ENCODE peak calls at places on chromosomes 7 and 10, in four cellular contexts. V is sigmoid colon, G is HCT116, W is H1. M is an unnamed sample.

GRCh38 chr10:132375795-132376297 is 21.2 kb upstream of the PWWP2B start:
- DNase-seq in V (peak; percentile 40), G (no peak), W (no peak), M (no peak)

GRCh38 chr10:108204528-108205313 is 1040.2 kb upstream of the SORCS1 start:
- DNase-seq in V (no peak), G (no peak), W (peak; percentile 31), M (no peak)

GRCh38 chr7:21617916-21618390 is 75.1 kb downstream of the DNAH11 start:
- DNase-seq in V (peak; percentile 85), G (no peak), W (no peak), M (no peak)

GRCh38 chr7:101197991-101198390 is 2.8 kb downstream of the MOGAT3 start:
- DNase-seq in V (no peak), G (no peak), W (no peak), M (no peak)

GRCh38 chr10:117004238-117004626 is 755 bp downstream of the SHTN1 start:
- DNase-seq in V (no peak), G (no peak), W (no peak), M (no peak)

GRCh38 chr7:27225005-27225934 is 17.3 kb upstream of the EVX1 start:
- DNase-seq in V (peak; percentile 54), G (no peak), W (no peak), M (no peak)

GRCh38 chr10:128835361-128835760 is 631.7 kb upstream of the MGMT start:
- DNase-seq in V (no peak), G (no peak), W (no peak), M (no peak)

GRCh38 chr7:148607151-148607661 is 16.6 kb downstream of the C7orf33 start:
- DNase-seq in V (no peak), G (no peak), W (no peak), M (no peak)

GRCh38 chr10:72954596-72955569 is at the start of gene PLA2G12B:
- DNase-seq in V (no peak), G (no peak), W (no peak), M (no peak)

GRCh38 chr10:52639652-52640051 is 132.9 kb downstream of the MBL2 start:
- DNase-seq in V (no peak), G (no peak), W (no peak), M (no peak)

GRCh38 chr10:46255696-46256355 is 31.0 kb upstream of the ANTXRL start:
- DNase-seq in V (peak; percentile 75), G (peak; percentile 54), W (peak; percentile 62), M (peak; percentile 38)

GRCh38 chr10:29734980-29735627 is 100.3 kb upstream of the SVIL start:
- DNase-seq in V (peak; percentile 84), G (no peak), W (no peak), M (peak; percentile 23)

GRCh38 chr10:27736396-27736795 is 9.2 kb downstream of the MKX start:
- DNase-seq in V (no peak), G (no peak), W (no peak), M (no peak)

GRCh38 chr7:43612128-43612527 is 29.2 kb downstream of the STK17A start:
- DNase-seq in V (no peak), G (no peak), W (no peak), M (no peak)

GRCh38 chr10:113665806-113666354 is 2.0 kb upstream of the NRAP start:
- DNase-seq in V (no peak), G (no peak), W (no peak), M (no peak)

GRCh38 chr10:31926765-31927596 is 1.6 kb downstream of the ARHGAP12 start:
- DNase-seq in V (no peak), G (no peak), W (no peak), M (no peak)

GRCh38 chr7:94129443-94130140 is 125.4 kb upstream of the BET1 start:
- DNase-seq in V (no peak), G (no peak), W (no peak), M (no peak)

GRCh38 chr7:30634193-30634626 is 39.5 kb downstream of the GARS1 start:
- DNase-seq in V (no peak), G (no peak), W (no peak), M (no peak)

DNA sequence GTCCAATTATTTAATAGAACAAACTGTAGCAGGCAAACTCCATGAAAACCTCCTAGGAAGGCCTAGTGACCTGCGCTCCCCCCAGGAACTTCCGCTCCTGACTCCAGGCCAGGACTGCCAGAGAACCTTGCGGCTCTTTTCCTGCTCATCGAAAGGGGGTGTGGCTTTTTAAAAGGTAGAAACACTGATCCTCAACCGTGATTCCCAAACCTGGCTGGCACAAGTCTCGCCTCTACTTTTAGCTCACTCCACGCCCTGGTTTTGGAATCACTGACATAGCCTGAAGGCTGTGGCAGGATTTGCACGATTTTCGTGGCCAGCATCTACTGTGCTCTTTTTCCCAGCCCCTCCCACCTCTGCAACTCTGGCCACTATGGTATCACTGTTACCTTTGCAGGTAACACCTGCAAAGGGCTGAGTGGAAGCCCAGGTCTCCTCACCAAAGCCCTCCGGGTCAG is 43.3 kb downstream of the MYOF start:
- DNase-seq in V (no peak), G (peak; percentile 82), W (no peak), M (no peak)
- TF ChIP-seq POLR2AphosphoS5 in V (no peak), G (peak; percentile 85), W (peak; percentile 59), M (no peak)

GRCh38 chr7:106283501-106283830 is 1.3 kb downstream of the NAMPT start:
- DNase-seq in V (no peak), G (no peak), W (no peak), M (no peak)

GRCh38 chr7:106285801-106286492 is 1.2 kb upstream of the NAMPT start:
- DNase-seq in V (no peak), G (no peak), W (no peak), M (peak; percentile 25)

GRCh38 chr7:106284516-106285050 is at the start of gene NAMPT:
- DNase-seq in V (peak; percentile 82), G (no peak), W (no peak), M (no peak)

GRCh38 chr7:106283831-106284515 is 810 bp downstream of the NAMPT start:
- DNase-seq in V (peak; percentile 82), G (no peak), W (no peak), M (no peak)

GRCh38 chr7:106285051-106285800 is 443 bp upstream of the NAMPT start:
- DNase-seq in V (peak; percentile 99), G (peak; percentile 96), W (peak; percentile 95), M (peak; percentile 78)
- TF ChIP-seq POLR2A in V (peak; percentile 56), G (peak; percentile 70), W (peak; percentile 68), M (no peak)

GRCh38 chr7:111561659-111561908 is 708 bp downstream of the IMMP2L start:
- DNase-seq in V (no peak), G (no peak), W (no peak), M (no peak)

GRCh38 chr7:111559665-111560064 is 2.6 kb downstream of the IMMP2L start:
- DNase-seq in V (no peak), G (no peak), W (no peak), M (no peak)

GRCh38 chr7:111564078-111564477 is 1.8 kb upstream of the IMMP2L start:
- DNase-seq in V (no peak), G (no peak), W (no peak), M (no peak)

GRCh38 chr7:111560773-111561658 is 1.3 kb downstream of the IMMP2L start:
- DNase-seq in V (no peak), G (no peak), W (no peak), M (no peak)

DNA sequence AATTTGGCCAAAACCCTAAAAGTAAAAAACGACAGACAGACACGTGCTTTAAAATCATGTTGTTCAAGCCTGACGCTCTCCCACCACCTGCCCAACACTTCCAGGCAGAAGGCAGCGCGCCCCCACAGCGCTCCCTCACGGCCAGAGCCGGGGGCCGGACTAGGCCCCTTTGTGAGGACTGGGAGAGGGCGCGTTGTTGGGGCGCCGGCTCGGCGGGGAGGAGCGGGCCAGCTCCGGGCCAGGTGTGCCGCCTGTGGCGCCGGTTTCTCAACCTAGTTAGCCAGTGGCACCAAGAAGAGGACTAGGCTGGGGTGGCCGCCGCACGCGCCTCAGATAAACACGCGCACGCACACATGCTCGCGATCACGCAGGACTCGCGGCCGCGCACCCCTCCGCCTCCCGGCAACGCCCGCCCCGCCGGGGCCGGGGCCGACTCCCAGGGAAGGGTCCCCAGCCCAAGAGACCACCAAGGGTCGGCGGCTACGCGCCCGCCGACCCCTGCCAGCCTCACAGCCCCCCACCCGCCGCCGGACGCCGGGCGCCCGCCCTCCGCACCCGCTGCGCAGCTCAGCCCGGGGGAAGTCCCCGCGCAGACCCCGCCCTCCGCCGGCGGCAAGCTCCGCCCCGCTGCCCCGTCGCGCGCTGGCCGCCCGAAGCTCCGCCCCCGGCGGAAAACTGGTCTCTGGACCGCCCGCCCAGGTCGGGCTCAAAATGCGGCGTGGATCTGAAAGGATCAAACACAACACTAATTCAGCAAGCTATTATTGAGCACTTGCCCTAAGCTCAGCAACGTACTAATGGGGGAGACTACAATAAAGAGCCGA is at the start of gene IMMP2L:
- DNase-seq in V (peak; percentile 90), G (peak; percentile 77), W (peak; percentile 62), M (peak; percentile 76)
- TF ChIP-seq POLR2AphosphoS5 in V (no peak), G (peak; percentile 90), W (peak; percentile 67), M (no peak)

GRCh38 chr10:22643696-22644621 is 70.4 kb downstream of the PIP4K2A start:
- DNase-seq in V (no peak), G (no peak), W (no peak), M (no peak)

GRCh38 chr10:22647244-22647643 is 67.1 kb downstream of the PIP4K2A start:
- DNase-seq in V (no peak), G (no peak), W (no peak), M (no peak)

GRCh38 chr10:22648547-22648961 is 65.8 kb downstream of the PIP4K2A start:
- DNase-seq in V (no peak), G (no peak), W (no peak), M (no peak)

GRCh38 chr10:22649390-22649841 is 65.0 kb downstream of the PIP4K2A start:
- DNase-seq in V (no peak), G (no peak), W (no peak), M (no peak)

DNA sequence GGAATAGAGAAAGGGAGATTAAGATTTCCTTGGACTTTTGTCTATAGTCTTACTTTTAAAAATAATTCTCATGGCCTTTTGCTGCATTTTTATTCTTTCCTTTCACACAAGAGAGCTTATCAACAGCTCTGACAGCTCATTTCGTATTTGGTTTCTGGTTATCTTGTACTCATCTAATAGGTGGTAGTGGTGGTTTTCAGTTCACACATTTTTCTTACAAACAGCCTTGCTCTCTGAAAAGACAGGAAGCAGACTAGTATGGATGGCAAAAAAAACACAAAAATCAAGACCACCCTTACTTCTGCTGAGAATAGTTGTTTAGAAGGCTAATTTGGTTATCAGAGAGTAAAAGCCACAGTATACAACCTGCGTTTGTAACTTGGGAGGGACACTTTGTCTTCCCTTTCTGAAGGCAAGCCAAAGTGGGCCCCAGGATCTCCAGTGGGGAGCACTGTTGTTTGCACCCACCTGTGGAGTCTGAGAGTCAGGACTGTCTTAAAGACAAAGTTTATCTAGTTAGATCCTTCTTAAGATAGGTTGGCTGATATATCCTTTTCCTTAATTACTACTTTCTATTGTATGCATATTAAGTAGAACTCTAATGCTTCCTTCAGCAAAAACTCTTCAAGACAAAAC is 68.0 kb downstream of the PIP4K2A start:
- DNase-seq in V (no peak), G (no peak), W (no peak), M (no peak)
- TF ChIP-seq POLR2A in V (no peak), G (no peak), W (no peak), M (no peak)

DNA sequence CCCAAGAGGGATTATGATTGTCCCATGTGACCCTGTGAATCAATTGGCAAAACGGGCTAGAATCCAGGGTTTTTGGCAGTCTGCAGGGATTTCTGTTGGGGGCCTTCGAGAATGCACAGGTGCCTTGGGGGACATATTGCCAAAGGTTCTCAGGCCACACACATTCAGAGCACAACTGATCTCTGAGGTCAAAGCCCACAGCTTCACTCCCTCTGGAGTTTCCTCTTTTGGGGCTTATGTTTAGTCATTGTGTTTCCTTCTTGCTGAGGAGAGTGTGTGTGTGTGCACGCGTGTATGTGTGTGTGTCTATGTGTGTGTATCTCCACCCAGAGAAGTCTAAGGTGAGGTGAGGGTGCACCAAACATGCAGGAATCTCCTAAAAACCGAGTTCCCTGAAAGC is 8.8 kb downstream of the PPIF start:
- DNase-seq in V (no peak), G (no peak), W (no peak), M (no peak)
- TF ChIP-seq POLR2AphosphoS5 in V (no peak), G (no peak), W (no peak), M (peak; percentile 62)

GRCh38 chr7:73522081-73522818 is at the start of gene BAZ1B:
- DNase-seq in V (peak; percentile 99), G (peak; percentile 96), W (peak; percentile 92), M (peak; percentile 95)
- TF ChIP-seq POLR2A in V (peak; percentile 27), G (no peak), W (peak; percentile 85), M (peak; percentile 79)

M was measured in GM12891.